ENCODE peak calls at places on chromosomes 3 and 15, in four cellular contexts. S is H9, G is RWPE2, P is A549. T is an unnamed sample. For H3K9me3, the result is how much of the 10 kb centered on the place peaks cover.

GRCh38 chr3:75650191-75650590 is 13.9 kb upstream of the FRG2C start:
- DNase-seq in S (no peak), G (no peak), P (no peak), T (no peak)

GRCh38 chr3:50226888-50227389 is 9.1 kb upstream of the GNAI2 start:
- DNase-seq in S (no peak), G (no peak), P (peak), T (no peak)

GRCh38 chr15:58486062-58486461 is 54.3 kb downstream of the LIPC start:
- DNase-seq in S (no peak), G (no peak), P (no peak), T (no peak)

GRCh38 chr15:79164465-79164864 is 73.9 kb upstream of the RASGRF1 start:
- DNase-seq in S (no peak), G (no peak), P (no peak), T (peak)

GRCh38 chr15:95284933-95285401 is 1045.5 kb upstream of the NR2F2 start:
- DNase-seq in S (no peak), G (no peak), P (no peak), T (no peak)

GRCh38 chr15:42826251-42826890 is 89.4 kb upstream of the CDAN1 start:
- DNase-seq in S (no peak), G (no peak), P (no peak), T (no peak)

GRCh38 chr3:185342458-185343169 is 20.3 kb upstream of the MAP3K13 start:
- DNase-seq in S (no peak), G (no peak), P (no peak), T (no peak)

GRCh38 chr3:37086918-37087317 is 87.5 kb downstream of the LRRFIP2 start:
- DNase-seq in S (no peak), G (no peak), P (no peak), T (no peak)

GRCh38 chr3:25820372-25820771 is 30.5 kb downstream of the OXSM start:
- DNase-seq in S (peak), G (no peak), P (no peak), T (no peak)

GRCh38 chr15:67253517-67254237 is 784 bp downstream of the AAGAB start:
- DNase-seq in S (no peak), G (no peak), P (peak), T (no peak)

GRCh38 chr3:72306800-72307341 is 521.9 kb upstream of the PROK2 start:
- DNase-seq in S (peak), G (no peak), P (no peak), T (no peak)

GRCh38 chr3:32848215-32848614 is 30.4 kb downstream of the TRIM71 start:
- DNase-seq in S (no peak), G (no peak), P (no peak), T (no peak)

GRCh38 chr15:66405007-66405406 is 18.3 kb downstream of the MAP2K1 start:
- DNase-seq in S (no peak), G (no peak), P (no peak), T (no peak)

GRCh38 chr3:190182418-190183043 is 61.8 kb upstream of the P3H2 start:
- DNase-seq in S (no peak), G (no peak), P (peak), T (no peak)

GRCh38 chr3:109863701-109864100 is 526.4 kb upstream of the DPPA4 start:
- DNase-seq in S (no peak), G (no peak), P (no peak), T (no peak)

GRCh38 chr3:8705575-8705974 is 28.0 kb upstream of the CAV3 start:
- DNase-seq in S (no peak), G (no peak), P (no peak), T (no peak)

GRCh38 chr3:150314248-150315027 is 93.7 kb upstream of the TSC22D2 start:
- DNase-seq in S (no peak), G (no peak), P (no peak), T (no peak)

GRCh38 chr3:36695769-36696137 is 68.6 kb downstream of the DCLK3 start:
- DNase-seq in S (no peak), G (no peak), P (no peak), T (no peak)

GRCh38 chr15:100111103-100112060 is 230.4 kb downstream of the ADAMTS17 start:
- DNase-seq in S (no peak), G (peak), P (no peak), T (no peak)

GRCh38 chr3:188947401-188947982 is 224.3 kb upstream of the TPRG1 start:
- DNase-seq in S (peak), G (peak), P (peak), T (peak)

GRCh38 chr3:132087356-132087755 is 52.5 kb upstream of the CPNE4 start:
- DNase-seq in S (no peak), G (no peak), P (no peak), T (no peak)

GRCh38 chr3:138767498-138768104 is 67.1 kb downstream of the PIK3CB start:
- DNase-seq in S (no peak), G (no peak), P (no peak), T (peak)

GRCh38 chr3:138771585-138771984 is 63.1 kb downstream of the PIK3CB start:
- DNase-seq in S (no peak), G (no peak), P (no peak), T (peak)

GRCh38 chr3:138768126-138768525 is 66.6 kb downstream of the PIK3CB start:
- DNase-seq in S (peak), G (no peak), P (no peak), T (peak)

GRCh38 chr3:138774529-138775253 is 60.0 kb downstream of the PIK3CB start:
- DNase-seq in S (no peak), G (peak), P (peak), T (peak)

DNA sequence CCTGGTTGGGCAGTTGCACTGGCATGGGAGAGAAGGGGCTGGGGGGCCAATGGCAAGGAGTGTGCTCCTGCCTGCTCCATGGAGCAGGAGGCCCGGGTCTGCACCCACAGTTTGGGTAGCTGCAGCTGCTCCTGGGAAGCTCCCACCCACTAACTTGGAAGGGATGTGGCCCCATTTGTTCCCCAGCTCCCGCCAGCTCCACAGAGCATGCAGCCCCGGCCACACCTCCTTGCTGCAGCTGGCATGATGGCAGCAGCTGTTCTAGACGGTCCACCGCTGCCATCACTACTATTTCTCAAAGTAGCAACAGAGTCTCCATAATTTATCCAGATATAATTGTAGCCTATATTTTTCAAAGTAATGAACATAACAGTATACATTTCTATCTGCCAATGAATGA is 65.8 kb downstream of the PIK3CB start:
- DNase-seq in S (no peak), G (no peak), P (no peak), T (no peak)
- H3K9me3 ChIP-seq in S (under half), G (under half), P (under half), T (under half)

GRCh38 chr3:2714856-2715255 is 395.3 kb downstream of the IL5RA start:
- DNase-seq in S (no peak), G (no peak), P (no peak), T (no peak)
- H3K9me3 ChIP-seq in S (under half), G (under half), P (under half), T (under half)

DNA sequence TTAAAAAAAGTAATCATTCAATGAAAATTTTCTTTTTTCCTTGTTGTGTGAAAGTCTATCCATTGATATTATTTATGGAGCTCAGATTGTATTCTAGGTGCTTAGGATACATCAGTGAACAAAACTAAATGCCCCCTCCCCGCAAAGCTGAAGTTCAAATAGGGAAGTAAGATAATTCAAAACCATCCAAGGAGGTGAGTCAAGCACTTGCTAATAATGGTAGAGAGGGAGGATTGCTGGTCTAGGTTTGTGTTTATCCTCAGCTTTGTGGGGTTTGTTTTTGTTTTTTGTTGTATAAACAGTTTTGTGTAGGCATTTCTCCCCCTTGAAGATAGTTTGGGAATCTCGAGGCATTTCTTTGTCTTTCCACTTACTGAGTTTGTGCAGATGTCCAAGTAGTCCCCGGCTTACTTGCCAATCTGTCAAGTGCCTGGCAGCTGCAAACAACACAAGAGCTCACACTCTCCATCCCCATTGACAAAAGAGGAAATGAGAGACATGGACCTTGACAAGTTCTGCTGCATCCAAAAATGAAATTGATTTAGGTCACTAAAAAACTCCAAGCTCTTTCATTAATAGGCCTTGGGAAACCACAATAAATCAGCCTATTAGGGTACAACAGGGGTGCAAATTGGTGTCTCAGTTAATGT is 575.8 kb upstream of the TBL1XR1 start:
- DNase-seq in S (no peak), G (no peak), P (no peak), T (no peak)
- H3K9me3 ChIP-seq in S (under half), G (under half), P (under half), T (under half)

DNA sequence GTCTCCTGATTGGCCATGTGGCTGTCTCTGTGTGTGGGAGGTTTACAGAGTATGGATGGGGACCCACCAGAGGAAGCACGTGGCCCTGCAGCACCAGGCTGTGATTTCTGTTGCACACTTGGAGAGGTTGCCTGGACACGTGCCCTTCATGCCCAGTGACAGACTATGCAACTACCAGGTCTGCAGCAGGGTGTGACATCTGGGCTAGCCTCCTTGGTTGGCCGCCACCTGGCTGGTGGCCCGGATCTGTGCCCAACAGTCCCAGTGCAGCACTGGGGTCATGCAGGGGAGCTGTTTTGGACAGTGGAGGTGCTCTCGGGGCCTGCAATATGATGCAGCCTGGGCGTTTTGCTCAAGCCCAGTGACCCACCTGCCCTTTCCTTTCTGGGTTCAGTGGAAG is 212.5 kb downstream of the UBE3A start:
- DNase-seq in S (no peak), G (no peak), P (no peak), T (no peak)
- H3K9me3 ChIP-seq in S (half or more), G (half or more), P (under half), T (under half)

GRCh38 chr3:7000501-7000900 is 139.6 kb downstream of the GRM7 start:
- DNase-seq in S (no peak), G (no peak), P (no peak), T (no peak)
- H3K9me3 ChIP-seq in S (under half), G (under half), P (under half), T (under half)

GRCh38 chr15:50531763-50532162 is 14.7 kb downstream of the USP50 start:
- DNase-seq in S (no peak), G (no peak), P (no peak), T (no peak)
- H3K9me3 ChIP-seq in S (under half), G (under half), P (under half), T (under half)

DNA sequence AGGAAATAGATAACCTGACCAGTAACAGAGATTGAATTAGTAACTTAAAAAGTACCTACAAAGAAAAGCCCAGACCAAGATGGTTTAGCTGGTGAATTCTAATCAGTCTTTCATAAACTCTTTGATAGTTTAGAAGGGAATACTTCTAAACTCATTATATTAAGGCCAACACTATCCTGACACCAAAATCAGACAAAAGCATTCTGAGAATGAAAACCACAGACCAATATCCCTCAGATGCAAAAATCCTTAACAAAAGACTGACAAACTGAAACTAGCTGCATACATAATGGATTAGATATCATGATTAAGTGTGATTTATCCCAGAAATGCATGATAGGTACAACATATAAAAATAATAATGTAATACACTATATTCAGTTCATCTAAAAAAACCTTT is 115.6 kb downstream of the RFX7 start:
- DNase-seq in S (no peak), G (no peak), P (no peak), T (no peak)
- H3K9me3 ChIP-seq in S (under half), G (under half), P (half or more), T (under half)

DNA sequence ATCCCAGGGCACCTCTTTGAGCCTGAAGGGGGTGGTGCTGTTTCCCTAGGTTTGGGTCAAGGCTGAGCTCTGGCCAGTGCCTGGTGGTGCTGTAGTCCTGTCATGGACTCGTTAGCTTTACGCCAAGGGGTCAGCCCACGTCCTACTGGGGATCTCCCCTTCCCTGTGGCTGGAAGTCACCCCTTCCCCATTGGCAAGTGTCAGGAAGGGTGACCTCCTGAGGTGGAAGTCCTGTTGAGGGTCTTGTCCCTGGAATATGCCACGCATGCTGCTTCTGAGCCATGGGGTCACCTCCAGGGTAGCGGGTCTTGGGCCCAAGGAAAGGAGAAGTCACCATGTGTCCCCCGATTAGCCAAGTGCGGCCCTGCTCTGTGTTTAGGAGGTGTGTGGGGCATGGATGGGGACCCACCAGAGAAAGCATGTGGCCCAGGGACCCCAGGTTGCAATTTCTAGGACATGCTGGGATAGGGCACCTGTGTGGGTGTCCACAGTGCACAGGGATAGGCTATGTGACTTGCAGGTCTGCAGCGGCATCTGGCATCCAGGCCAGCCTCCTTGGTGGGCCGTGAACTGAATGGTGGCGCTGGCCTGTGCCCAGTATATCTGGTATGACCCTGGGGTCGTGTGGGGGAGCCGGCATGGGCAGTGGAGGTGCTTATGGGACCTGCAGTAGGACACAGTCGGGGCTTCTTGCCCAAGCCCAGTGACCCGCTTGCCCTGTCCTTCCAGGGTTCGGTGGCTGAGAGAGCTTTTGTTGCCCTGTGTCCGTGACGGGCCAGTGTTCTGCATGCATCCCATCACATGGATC is 226.7 kb downstream of the SNRPN start:
- DNase-seq in S (peak), G (peak), P (no peak), T (peak)
- H3K9me3 ChIP-seq in S (half or more), G (half or more), P (under half), T (under half)

DNA sequence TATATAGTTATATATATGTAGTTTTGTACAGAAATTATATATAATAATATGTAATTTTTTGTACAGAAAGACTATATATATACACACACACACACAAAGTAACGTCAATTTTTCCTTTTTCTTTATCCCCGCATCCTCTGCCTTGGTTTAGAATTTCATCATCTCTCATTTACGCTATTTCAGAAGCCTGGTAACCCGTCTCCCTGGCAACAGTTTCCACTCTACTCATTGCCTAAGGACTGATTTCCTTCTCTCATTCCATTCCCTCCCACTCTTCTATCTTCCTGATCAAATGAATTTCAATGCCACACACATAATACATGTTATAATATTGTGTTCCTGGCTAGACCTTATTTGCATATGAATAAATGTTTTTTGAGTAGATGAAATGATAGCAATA is 47.8 kb upstream of the NDN start:
- DNase-seq in S (no peak), G (no peak), P (no peak), T (no peak)
- H3K9me3 ChIP-seq in S (under half), G (under half), P (under half), T (under half)